ENCODE peak calls at places on chromosomes 7 and 10, in nine cellular contexts. G is SJSA1; H is heart right ventricle; B is effector memory CD4-positive, alpha-beta T cell; A is Panc1; D is ascending aorta; Z is ovary; N is kidney; T is AG04450. R is an unnamed sample.

GRCh38 chr10:3426190-3426845 is 253.7 kb upstream of the PITRM1 start:
- DNase-seq in G (no peak), H (no peak), B (no peak), A (no peak), D (no peak), Z (no peak), N (no peak), T (peak), R (no peak)

GRCh38 chr10:63901916-63902315 is 380.7 kb downstream of the REEP3 start:
- DNase-seq in G (no peak), H (no peak), B (no peak), A (no peak), D (no peak), Z (no peak), N (no peak), T (no peak), R (no peak)

GRCh38 chr7:20330797-20331230 is at the start of gene ITGB8:
- DNase-seq in G (peak), H (peak), B (no peak), A (no peak), D (no peak), Z (peak), N (no peak), T (no peak), R (no peak)

GRCh38 chr10:60114765-60115586 is 208.6 kb upstream of the CCDC6 start:
- DNase-seq in G (no peak), H (no peak), B (no peak), A (no peak), D (no peak), Z (no peak), N (no peak), T (peak), R (no peak)

GRCh38 chr7:155455776-155456516 is 2.0 kb upstream of the EN2 start:
- DNase-seq in G (no peak), H (no peak), B (no peak), A (no peak), D (no peak), Z (no peak), N (peak), T (no peak), R (no peak)

GRCh38 chr7:72336382-72336886 is 75.7 kb downstream of the CALN1 start:
- DNase-seq in G (no peak), H (no peak), B (no peak), A (no peak), D (no peak), Z (no peak), N (no peak), T (no peak), R (no peak)

GRCh38 chr10:60236869-60237524 is 152.7 kb downstream of the ANK3 start:
- DNase-seq in G (no peak), H (peak), B (no peak), A (no peak), D (peak), Z (no peak), N (peak), T (no peak), R (peak)

GRCh38 chr10:73887038-73888015 is 13.0 kb upstream of the CAMK2G start:
- DNase-seq in G (peak), H (peak), B (no peak), A (no peak), D (peak), Z (peak), N (peak), T (peak), R (peak)

GRCh38 chr7:159025161-159025779 is 119.4 kb downstream of the VIPR2 start:
- DNase-seq in G (peak), H (no peak), B (no peak), A (no peak), D (no peak), Z (no peak), N (no peak), T (no peak), R (no peak)

GRCh38 chr10:84156768-84157167 is 16.8 kb upstream of the GPR15LG start:
- DNase-seq in G (no peak), H (no peak), B (no peak), A (peak), D (no peak), Z (no peak), N (no peak), T (no peak), R (no peak)

GRCh38 chr10:96619803-96620773 is 33.3 kb upstream of the TM9SF3 start:
- DNase-seq in G (no peak), H (no peak), B (no peak), A (no peak), D (no peak), Z (no peak), N (no peak), T (no peak), R (no peak)

GRCh38 chr7:6500691-6501090 is 50.6 kb downstream of the GRID2IP start:
- DNase-seq in G (no peak), H (no peak), B (no peak), A (no peak), D (no peak), Z (no peak), N (no peak), T (no peak), R (no peak)

GRCh38 chr7:6502886-6503285 is 48.4 kb downstream of the GRID2IP start:
- DNase-seq in G (no peak), H (no peak), B (no peak), A (no peak), D (no peak), Z (no peak), N (no peak), T (no peak), R (no peak)

GRCh38 chr7:6505685-6506559 is 45.3 kb downstream of the GRID2IP start:
- DNase-seq in G (no peak), H (no peak), B (no peak), A (no peak), D (no peak), Z (no peak), N (no peak), T (no peak), R (no peak)

GRCh38 chr7:6497994-6498393 is 50.2 kb upstream of the DAGLB start:
- DNase-seq in G (no peak), H (no peak), B (no peak), A (no peak), D (no peak), Z (no peak), N (peak), T (no peak), R (no peak)

GRCh38 chr7:6501586-6502564 is 49.4 kb downstream of the GRID2IP start:
- DNase-seq in G (no peak), H (no peak), B (no peak), A (no peak), D (no peak), Z (no peak), N (no peak), T (no peak), R (no peak)
- H3K27ac ChIP-seq in G (no peak), H (no peak), B (no peak), A (no peak), D (no peak), Z (no peak), N (no peak), T (no peak), R (no peak)

GRCh38 chr7:152986369-152986768 is 226.8 kb downstream of the ACTR3B start:
- DNase-seq in G (no peak), H (no peak), B (no peak), A (no peak), D (no peak), Z (no peak), N (no peak), T (no peak), R (no peak)
- H3K27ac ChIP-seq in G (no peak), H (no peak), B (no peak), A (no peak), D (no peak), Z (no peak), N (no peak), T (no peak), R (no peak)

GRCh38 chr10:72802291-72803118 is 91.0 kb upstream of the OIT3 start:
- DNase-seq in G (no peak), H (no peak), B (no peak), A (no peak), D (no peak), Z (no peak), N (no peak), T (no peak), R (no peak)
- H3K27ac ChIP-seq in G (peak), H (peak), B (no peak), A (no peak), D (peak), Z (no peak), N (no peak), T (no peak), R (no peak)

DNA sequence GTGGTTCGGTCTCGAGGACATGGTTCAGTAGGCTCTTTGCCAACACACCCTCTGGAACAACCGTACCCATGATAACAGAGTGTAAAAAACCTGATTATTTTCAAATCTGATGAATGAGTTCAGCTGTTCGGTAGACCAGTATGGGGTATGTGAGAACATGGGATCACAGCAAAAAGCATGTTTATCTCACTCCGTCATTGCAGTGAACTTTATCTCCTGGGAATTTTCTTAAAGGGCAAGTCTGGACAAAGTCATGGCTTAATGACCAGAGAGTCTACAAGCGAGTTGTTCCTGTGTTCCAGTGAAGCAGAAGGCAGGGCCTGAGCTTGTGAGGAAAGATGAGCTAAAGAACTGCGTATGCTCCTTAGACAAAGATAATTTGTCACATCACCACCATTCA is 219.7 kb downstream of the TRIL start:
- DNase-seq in G (no peak), H (no peak), B (no peak), A (no peak), D (no peak), Z (no peak), N (no peak), T (no peak), R (no peak)
- H3K27ac ChIP-seq in G (no peak), H (no peak), B (no peak), A (no peak), D (no peak), Z (no peak), N (no peak), T (no peak), R (no peak)

DNA sequence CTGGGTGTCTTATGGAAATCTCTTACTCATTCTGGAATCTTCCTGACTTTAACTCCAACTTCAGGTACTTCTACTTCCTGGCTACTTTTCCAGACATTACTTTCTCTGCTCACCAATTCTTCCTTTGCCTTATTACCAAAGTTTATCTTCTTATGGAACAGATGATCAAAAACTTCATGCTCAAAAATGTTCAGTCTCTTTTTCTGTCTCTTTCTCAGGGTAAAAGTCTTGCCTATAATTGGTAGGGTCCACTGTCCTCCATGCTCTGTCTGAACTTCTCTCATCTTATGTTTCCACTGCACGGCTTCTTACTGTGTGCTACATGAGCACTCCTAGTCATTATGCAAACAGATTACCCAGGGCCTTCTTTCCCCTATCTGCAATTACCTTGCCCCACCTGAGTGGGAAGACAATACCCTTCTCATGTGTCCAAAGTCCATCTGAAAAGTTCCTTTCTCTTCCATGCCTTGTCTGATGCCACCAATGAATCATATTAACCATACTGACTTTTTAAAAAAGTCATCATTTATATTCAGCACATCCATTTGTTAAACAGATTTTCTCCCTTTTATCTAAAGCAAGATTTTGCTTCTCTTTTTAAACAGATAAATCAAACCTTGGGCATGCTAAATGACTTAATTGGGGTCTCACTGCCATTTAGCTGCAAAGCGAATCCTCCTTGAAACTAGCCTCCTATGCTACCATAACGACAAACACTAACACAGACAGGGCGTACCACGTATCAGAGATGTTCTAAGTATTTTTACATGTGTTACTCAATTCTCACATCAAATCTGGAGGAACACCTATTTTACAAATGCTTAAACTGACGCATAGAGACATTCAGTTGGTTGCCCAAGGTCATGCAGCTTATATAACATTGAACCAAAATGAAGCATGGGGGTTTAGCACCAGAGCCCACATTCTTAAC is 48.8 kb downstream of the SEMA3C start:
- DNase-seq in G (no peak), H (no peak), B (no peak), A (no peak), D (no peak), Z (no peak), N (no peak), T (no peak), R (no peak)
- H3K27ac ChIP-seq in G (no peak), H (no peak), B (no peak), A (peak), D (no peak), Z (no peak), N (no peak), T (no peak), R (no peak)